ENCODE peak calls at places on chromosomes 2 and 18, in six cellular contexts. B is IMR-90, L is H9, P is neuronal stem cell, Q is H1, N is mesenchymal stem cell. C is an unnamed sample.

GRCh38 chr2:120381192-120381591 is 35.3 kb downstream of the INHBB start:
- DNase-seq in B (no peak), L (no peak), P (no peak), Q (no peak), N (no peak), C (no peak)

GRCh38 chr2:241702155-241702404 is 241 bp downstream of the ING5 start:
- DNase-seq in B (peak; percentile 75), L (no peak), P (no peak), Q (no peak), N (peak; percentile 76), C (no peak)

GRCh38 chr2:61135510-61135909 is 26.5 kb upstream of the C2orf74 start:
- DNase-seq in B (peak; percentile 57), L (no peak), P (no peak), Q (no peak), N (peak; percentile 46), C (peak; percentile 23)

GRCh38 chr2:167135691-167136090 is 247.4 kb downstream of the XIRP2 start:
- DNase-seq in B (peak; percentile 55), L (no peak), P (no peak), Q (no peak), N (no peak), C (no peak)

GRCh38 chr18:23664674-23665073 is 2.0 kb upstream of the ANKRD29 start:
- DNase-seq in B (peak; percentile 19), L (no peak), P (no peak), Q (no peak), N (no peak), C (no peak)

GRCh38 chr2:72149556-72150156 is 2.0 kb upstream of the CYP26B1 start:
- DNase-seq in B (peak; percentile 14), L (no peak), P (no peak), Q (no peak), N (no peak), C (peak; percentile 40)

GRCh38 chr2:156541706-156542105 is 105.5 kb downstream of the GPD2 start:
- DNase-seq in B (peak; percentile 11), L (no peak), P (no peak), Q (no peak), N (peak; percentile 49), C (no peak)

GRCh38 chr2:85998071-85998991 is 107.4 kb downstream of the POLR1A start:
- DNase-seq in B (peak; percentile 56), L (peak; percentile 27), P (no peak), Q (no peak), N (peak; percentile 57), C (peak; percentile 84)

GRCh38 chr18:39701071-39701783 is 2135.6 kb upstream of the CELF4 start:
- DNase-seq in B (peak; percentile 8), L (no peak), P (no peak), Q (no peak), N (no peak), C (peak; percentile 70)

GRCh38 chr18:32183503-32183902 is 6.3 kb upstream of the MEP1B start:
- DNase-seq in B (no peak), L (no peak), P (no peak), Q (no peak), N (no peak), C (no peak)

GRCh38 chr2:42838133-42838532 is 45.8 kb upstream of the HAAO start:
- DNase-seq in B (no peak), L (no peak), P (no peak), Q (no peak), N (no peak), C (no peak)

GRCh38 chr18:2627821-2628276 is 27.7 kb upstream of the SMCHD1 start:
- DNase-seq in B (peak; percentile 41), L (no peak), P (no peak), Q (no peak), N (peak; percentile 32), C (no peak)

GRCh38 chr2:20619624-20620024 is 31.3 kb downstream of the HS1BP3 start:
- DNase-seq in B (no peak), L (no peak), P (no peak), Q (no peak), N (peak; percentile 69), C (peak; percentile 75)

GRCh38 chr18:924987-925386 is 20.3 kb downstream of the ADCYAP1 start:
- DNase-seq in B (no peak), L (no peak), P (no peak), Q (no peak), N (no peak), C (no peak)

GRCh38 chr2:119223521-119224390 is at the start of gene STEAP3:
- DNase-seq in B (peak; percentile 35), L (peak; percentile 90), P (peak; percentile 71), Q (peak; percentile 65), N (peak; percentile 55), C (peak; percentile 93)

GRCh38 chr2:75311521-75311920 is 112.2 kb upstream of the TACR1 start:
- DNase-seq in B (no peak), L (no peak), P (no peak), Q (no peak), N (no peak), C (no peak)
- H3K23ac ChIP-seq in B (no peak overlapping the region), L (no peak overlapping the region), P (no peak overlapping the region), Q (no peak overlapping the region), N (no peak overlapping the region), C (no peak overlapping the region)

GRCh38 chr2:202574541-202574940 is 60.2 kb upstream of the FAM117B start:
- DNase-seq in B (peak; percentile 10), L (no peak), P (no peak), Q (no peak), N (no peak), C (no peak)
- H2BK15ac ChIP-seq in B (no peak overlapping the region), L (no peak overlapping the region), P (peak overlapping the region; percentile 75), Q (no peak overlapping the region), N (no peak overlapping the region), C (no peak overlapping the region)

GRCh38 chr2:15800489-15801329 is 139.6 kb upstream of the MYCN start:
- DNase-seq in B (no peak), L (peak; percentile 59), P (no peak), Q (no peak), N (no peak), C (peak; percentile 92)

GRCh38 chr2:15801904-15802303 is 138.4 kb upstream of the MYCN start:
- DNase-seq in B (no peak), L (no peak), P (no peak), Q (no peak), N (no peak), C (no peak)

GRCh38 chr2:15802657-15803056 is 137.7 kb upstream of the MYCN start:
- DNase-seq in B (no peak), L (no peak), P (no peak), Q (no peak), N (no peak), C (no peak)

GRCh38 chr2:15803186-15803986 is 137.0 kb upstream of the MYCN start:
- DNase-seq in B (no peak), L (no peak), P (no peak), Q (no peak), N (no peak), C (no peak)

GRCh38 chr2:15801439-15801838 is 138.9 kb upstream of the MYCN start:
- DNase-seq in B (no peak), L (no peak), P (no peak), Q (no peak), N (no peak), C (no peak)
- H2BK120ac ChIP-seq in B (no peak overlapping the region), L (no peak overlapping the region), P (peak overlapping the region; percentile 72), Q (no peak overlapping the region), N (no peak overlapping the region), C (no peak overlapping the region)

GRCh38 chr2:37571571-37572136 is 99.8 kb downstream of the CDC42EP3 start:
- DNase-seq in B (no peak), L (no peak), P (no peak), Q (no peak), N (no peak), C (no peak)

GRCh38 chr2:37570773-37571570 is 100.5 kb downstream of the CDC42EP3 start:
- DNase-seq in B (peak; percentile 93), L (no peak), P (no peak), Q (no peak), N (peak; percentile 95), C (no peak)

GRCh38 chr2:37569986-37570688 is 101.3 kb downstream of the CDC42EP3 start:
- DNase-seq in B (peak; percentile 85), L (no peak), P (no peak), Q (no peak), N (no peak), C (no peak)

GRCh38 chr2:37568565-37568964 is 102.9 kb downstream of the CDC42EP3 start:
- DNase-seq in B (no peak), L (no peak), P (no peak), Q (no peak), N (no peak), C (no peak)

GRCh38 chr2:37569131-37569530 is 102.3 kb downstream of the CDC42EP3 start:
- DNase-seq in B (no peak), L (no peak), P (no peak), Q (no peak), N (no peak), C (no peak)
- H3K23ac ChIP-seq in B (no peak overlapping the region), L (no peak overlapping the region), P (no peak overlapping the region), Q (no peak overlapping the region), N (no peak overlapping the region), C (no peak overlapping the region)

GRCh38 chr18:8605974-8606373 is 3.3 kb upstream of the RAB12 start:
- DNase-seq in B (no peak), L (no peak), P (no peak), Q (no peak), N (no peak), C (no peak)

GRCh38 chr18:8603663-8604520 is 5.3 kb upstream of the RAB12 start:
- DNase-seq in B (no peak), L (no peak), P (no peak), Q (no peak), N (no peak), C (no peak)

GRCh38 chr18:8601277-8602032 is 7.8 kb upstream of the RAB12 start:
- DNase-seq in B (no peak), L (no peak), P (no peak), Q (no peak), N (no peak), C (no peak)

GRCh38 chr18:8602040-8602439 is 7.2 kb upstream of the RAB12 start:
- DNase-seq in B (no peak), L (no peak), P (no peak), Q (no peak), N (no peak), C (no peak)

DNA sequence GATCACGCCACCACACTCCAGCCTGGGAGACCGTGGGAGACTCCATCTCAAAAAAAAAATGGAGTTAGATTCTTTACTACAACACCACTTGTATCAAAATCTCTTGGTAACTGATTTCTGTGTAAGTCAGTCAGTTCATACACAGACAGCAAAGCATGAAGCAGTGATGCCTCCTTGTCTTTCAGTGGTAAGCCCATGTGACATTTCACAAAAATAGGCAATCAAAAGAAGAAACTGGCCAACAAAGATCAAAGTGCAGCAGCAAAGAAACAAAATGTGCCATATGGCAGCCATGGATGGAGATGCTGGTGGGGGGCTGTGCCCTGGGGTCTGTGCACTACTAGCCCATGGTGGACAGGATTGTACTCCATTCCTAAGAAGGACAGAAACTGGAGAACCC is 6.7 kb upstream of the RAB12 start:
- DNase-seq in B (no peak), L (no peak), P (no peak), Q (no peak), N (no peak), C (no peak)
- H2BK15ac ChIP-seq in B (no peak overlapping the region), L (no peak overlapping the region), P (no peak overlapping the region), Q (no peak overlapping the region), N (no peak overlapping the region), C (no peak overlapping the region)

C was measured in mesendoderm.